ENCODE peak calls at places on chromosomes 16 and 17, in four cellular contexts. N is endothelial cell of umbilical vein, Y is kidney, C is thoracic aorta. X is an unnamed sample. For H3K9me3 and H3K36me3, the result is how much of the 10 kb centered on the place peaks cover.

GRCh38 chr17:40615295-40615988 is 32.2 kb downstream of the SMARCE1 start:
- DNase-seq in N (peak), Y (peak), C (no peak), X (no peak)

GRCh38 chr16:11506816-11507305 is 79.9 kb downstream of the LITAF start:
- DNase-seq in N (no peak), Y (peak), C (no peak), X (no peak)

GRCh38 chr17:28426081-28426519 is 20.1 kb upstream of the SLC46A1 start:
- DNase-seq in N (no peak), Y (no peak), C (no peak), X (no peak)

GRCh38 chr16:89921699-89922476 is 1.3 kb upstream of the TUBB3 start:
- DNase-seq in C (peak), Y (peak), N (peak), X (no peak)

GRCh38 chr17:42849451-42850157 is 1.4 kb upstream of the AOC3 start:
- DNase-seq in N (no peak), C (no peak), Y (peak), X (no peak)

GRCh38 chr16:24900230-24900629 is 54.5 kb downstream of the SLC5A11 start:
- DNase-seq in C (no peak), Y (no peak), N (no peak), X (no peak)

GRCh38 chr16:49203361-49203760 is 78.3 kb downstream of the CBLN1 start:
- DNase-seq in C (no peak), Y (no peak), N (no peak), X (no peak)

GRCh38 chr17:6470146-6470718 is 26.0 kb downstream of the PIMREG start:
- DNase-seq in Y (peak), C (no peak), N (no peak), X (no peak)

GRCh38 chr16:2986623-2987188 is 6.5 kb upstream of the PKMYT1 start:
- DNase-seq in Y (no peak), C (no peak), N (no peak), X (no peak)

GRCh38 chr16:84730406-84731106 is 30.8 kb downstream of the USP10 start:
- DNase-seq in C (no peak), N (peak), Y (no peak), X (no peak)

GRCh38 chr17:77436058-77436442 is 295.3 kb downstream of the SEC14L1 start:
- DNase-seq in Y (no peak), N (peak), C (no peak), X (no peak)
- H3K4me3 ChIP-seq in Y (no peak), N (no peak), C (no peak), X (peak)

GRCh38 chr17:13694934-13695333 is 93.2 kb upstream of the HS3ST3A1 start:
- DNase-seq in N (no peak), C (no peak), Y (no peak), X (no peak)
- H3K9me3 ChIP-seq in N (under half), C (under half), Y (under half), X (under half)

DNA sequence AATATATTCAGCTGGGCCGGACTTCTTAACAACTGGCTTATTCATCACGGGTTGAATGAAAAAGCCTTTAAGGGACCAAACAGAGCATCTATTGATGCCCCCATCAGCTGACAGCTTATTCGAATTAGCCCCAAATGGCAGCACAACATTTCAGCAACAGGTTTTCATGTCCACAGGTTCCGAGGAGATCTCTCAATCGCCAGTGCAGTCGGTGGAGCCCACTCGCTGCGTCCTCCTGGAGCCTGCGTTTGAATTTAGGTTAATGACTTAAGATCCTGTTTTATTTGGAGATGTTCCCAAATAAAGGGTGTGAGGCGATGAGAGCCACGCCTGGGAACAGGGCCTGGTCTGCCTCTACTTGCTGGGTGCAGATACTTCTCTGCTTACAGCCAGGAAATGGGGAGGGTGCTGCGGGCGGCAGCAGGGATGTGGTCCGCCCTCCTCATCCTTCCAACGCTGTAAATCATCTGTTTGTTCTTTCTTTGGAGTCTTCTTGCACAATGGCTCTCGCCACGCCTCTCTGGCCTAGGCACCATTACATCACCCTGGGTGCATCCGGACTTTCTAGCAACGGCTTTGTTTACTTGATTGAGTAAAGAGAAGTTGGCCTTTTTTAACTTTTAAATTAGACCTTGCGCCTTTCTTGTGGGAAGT is 22.6 kb downstream of the NDE1 start:
- DNase-seq in C (peak), N (peak), Y (peak), X (peak)
- H3K36me3 ChIP-seq in C (under half), N (under half), Y (under half), X (under half)

GRCh38 chr17:61495161-61495857 is 43.1 kb downstream of the TBX4 start:
- DNase-seq in C (no peak), N (peak), Y (no peak), X (no peak)
- H3K4me3 ChIP-seq in C (no peak), N (peak), Y (no peak), X (no peak)

DNA sequence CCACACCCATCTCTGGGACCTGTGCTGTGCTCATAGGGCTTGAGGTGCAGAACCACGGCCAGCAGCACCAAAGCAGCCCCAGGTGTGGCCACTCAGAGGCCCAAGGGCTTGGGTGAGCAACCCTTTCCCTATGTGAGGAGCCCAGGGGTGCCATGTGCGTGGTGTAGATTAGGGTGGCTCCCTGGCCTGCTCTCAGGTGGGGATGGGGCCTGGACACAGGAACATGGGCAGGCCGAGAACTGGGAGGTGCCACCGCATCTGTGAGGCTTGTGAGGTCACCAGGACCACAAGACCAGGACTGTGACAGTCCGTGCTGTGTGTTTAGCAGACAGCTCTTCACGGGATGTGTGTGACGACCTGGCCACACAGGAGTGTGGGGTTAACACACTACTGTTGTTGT is 103.5 kb upstream of the ZNF750 start:
- DNase-seq in C (no peak), Y (peak), N (no peak), X (no peak)
- H3K9me3 ChIP-seq in C (under half), Y (under half), N (under half), X (under half)